ENCODE peak calls at places on chromosomes 12 and 14, in six cellular contexts. D, R, Y, T, H and S are unnamed samples.

GRCh38 chr14:105882626-105883025 is 356.2 kb downstream of the TMEM121 start:
- DNase-seq in D (no peak), R (no peak), Y (peak; percentile 13), T (no peak), H (no peak), S (no peak)

GRCh38 chr14:31930493-31931225 is 146.4 kb upstream of the ARHGAP5 start:
- DNase-seq in D (no peak), R (no peak), Y (no peak), T (no peak), H (peak; percentile 70), S (no peak)

GRCh38 chr12:102461501-102461900 is 18.9 kb downstream of the IGF1 start:
- DNase-seq in D (no peak), R (no peak), Y (no peak), T (no peak), H (no peak), S (no peak)

GRCh38 chr14:93137864-93138263 is 22.1 kb upstream of the ITPK1 start:
- DNase-seq in D (no peak), R (no peak), Y (peak; percentile 73), T (no peak), H (peak; percentile 28), S (no peak)

GRCh38 chr12:43098766-43099550 is 453.0 kb downstream of the ADAMTS20 start:
- DNase-seq in D (no peak), R (no peak), Y (no peak), T (no peak), H (no peak), S (no peak)

GRCh38 chr12:52214421-52214802 is 18.6 kb upstream of the KRT7 start:
- DNase-seq in D (no peak), R (no peak), Y (peak; percentile 41), T (no peak), H (peak; percentile 63), S (no peak)

GRCh38 chr14:61616524-61617185 is 78.7 kb upstream of the HIF1A start:
- DNase-seq in D (no peak), R (no peak), Y (no peak), T (no peak), H (peak; percentile 85), S (no peak)

GRCh38 chr12:10211975-10212622 is 578 bp upstream of the GABARAPL1 start:
- DNase-seq in D (peak; percentile 98), R (peak; percentile 81), Y (peak; percentile 98), T (peak; percentile 75), H (peak; percentile 95), S (peak; percentile 91)

GRCh38 chr14:99910337-99911268 is 117.4 kb downstream of the EML1 start:
- DNase-seq in D (no peak), R (no peak), Y (no peak), T (no peak), H (peak; percentile 87), S (no peak)

GRCh38 chr14:67311868-67312267 is 47.7 kb downstream of the ATP6V1D start:
- DNase-seq in D (no peak), R (no peak), Y (no peak), T (no peak), H (peak; percentile 88), S (no peak)

GRCh38 chr12:712172-712863 is 40.1 kb upstream of the WNK1 start:
- DNase-seq in D (no peak), R (no peak), Y (no peak), T (no peak), H (no peak), S (peak; percentile 38)

GRCh38 chr12:22692964-22693555 is 68.1 kb downstream of the ETNK1 start:
- DNase-seq in D (no peak), R (no peak), Y (peak; percentile 46), T (no peak), H (no peak), S (no peak)

GRCh38 chr12:20320552-20320951 is 47.8 kb upstream of the PDE3A start:
- DNase-seq in D (no peak), R (no peak), Y (no peak), T (no peak), H (no peak), S (no peak)

GRCh38 chr12:53645191-53645590 is 19.0 kb upstream of the ATF7 start:
- DNase-seq in D (no peak), R (no peak), Y (no peak), T (no peak), H (no peak), S (no peak)

GRCh38 chr12:2649201-2650030 is 145.4 kb upstream of the FKBP4 start:
- DNase-seq in D (no peak), R (no peak), Y (no peak), T (no peak), H (no peak), S (no peak)

GRCh38 chr12:113333877-113334785 is 778 bp downstream of the SLC8B1 start:
- DNase-seq in D (no peak), R (no peak), Y (peak; percentile 81), T (no peak), H (peak; percentile 35), S (no peak)

GRCh38 chr14:91636604-91637003 is 95.3 kb downstream of the CATSPERB start:
- DNase-seq in D (no peak), R (no peak), Y (no peak), T (no peak), H (no peak), S (no peak)

GRCh38 chr12:106896603-106897002 is 59.1 kb upstream of the TMEM263 start:
- DNase-seq in D (no peak), R (no peak), Y (no peak), T (no peak), H (no peak), S (no peak)

GRCh38 chr12:53725824-53726223 is 1.4 kb downstream of the CALCOCO1 start:
- DNase-seq in D (no peak), R (no peak), Y (no peak), T (no peak), H (peak; percentile 13), S (peak; percentile 21)

GRCh38 chr12:88793091-88793490 is 212.8 kb upstream of the KITLG start:
- DNase-seq in D (no peak), R (no peak), Y (no peak), T (no peak), H (peak; percentile 17), S (no peak)

DNA sequence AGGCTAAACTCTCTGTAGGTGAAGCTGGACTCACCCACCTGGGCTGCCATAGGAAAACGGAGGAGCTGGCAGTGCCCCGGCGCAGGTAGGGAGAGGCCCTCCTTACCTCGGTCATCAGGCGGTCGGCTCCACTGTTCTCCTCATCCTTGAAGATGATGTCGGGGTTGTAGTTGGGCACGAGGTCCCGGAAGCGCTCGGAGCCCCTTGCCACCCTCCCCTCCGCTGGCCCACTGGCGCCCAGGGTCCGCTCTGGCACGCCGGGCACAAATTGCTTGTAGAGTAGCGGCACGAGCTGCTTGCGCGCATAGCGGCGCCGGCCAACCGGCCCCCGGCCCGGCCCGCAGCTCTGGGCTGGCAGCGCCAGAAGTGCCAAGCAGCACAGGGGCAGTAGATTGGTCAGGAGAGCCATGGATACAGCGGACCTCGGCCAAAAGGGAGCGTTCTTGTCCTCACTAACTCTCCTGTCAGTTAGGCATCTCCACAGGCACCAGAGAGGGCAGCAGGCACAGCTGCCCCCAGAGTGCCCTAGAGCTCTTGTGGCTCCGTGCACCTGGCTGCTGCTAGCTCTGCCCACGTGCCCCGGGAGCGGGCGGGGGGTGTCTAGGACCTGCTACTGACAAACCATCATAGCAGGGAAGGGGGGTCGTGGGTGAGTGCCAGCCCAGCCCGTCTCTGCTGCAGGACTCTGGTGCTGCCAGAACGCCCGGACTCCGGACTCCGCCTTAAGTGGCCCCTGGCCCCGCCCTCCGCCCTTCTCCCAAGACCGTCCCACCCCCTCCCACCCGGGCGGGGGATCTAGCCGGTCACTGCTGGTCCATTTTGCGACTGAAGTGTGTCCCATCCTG is at the start of gene DHH:
- DNase-seq in D (no peak), R (no peak), Y (peak; percentile 61), T (no peak), H (peak; percentile 18), S (no peak)
- H3K27ac ChIP-seq in D (no peak within 1 kb of the TSS), R (peak within 1 kb of the TSS; percentile 70), Y (no peak within 1 kb of the TSS), T (no peak within 1 kb of the TSS), H (no peak within 1 kb of the TSS), S (no peak within 1 kb of the TSS)

DNA sequence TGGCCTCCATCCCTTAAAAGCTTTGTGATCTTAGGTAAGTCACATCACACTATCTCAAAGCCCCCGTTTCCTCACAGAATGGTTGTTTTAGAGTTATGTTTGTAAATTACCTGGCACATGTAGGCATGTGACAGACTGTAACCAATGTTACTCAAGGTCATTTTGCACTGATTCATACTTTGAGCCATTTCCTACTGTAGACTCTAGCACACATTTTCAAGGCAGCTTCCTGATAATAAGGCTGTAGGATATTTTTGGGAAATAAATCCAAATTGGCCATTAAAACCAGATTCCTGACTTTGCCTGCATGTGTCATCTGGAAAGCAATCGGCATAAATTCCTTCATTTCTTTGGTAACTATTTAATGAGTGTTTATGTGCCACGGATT is 2.2 kb upstream of the RAB35 start:
- DNase-seq in D (no peak), R (no peak), Y (no peak), T (no peak), H (peak; percentile 41), S (no peak)
- H3K27ac ChIP-seq in D (no peak overlapping the region), R (no peak overlapping the region), Y (no peak overlapping the region), T (no peak overlapping the region), H (peak overlapping the region; percentile 83), S (no peak overlapping the region)

DNA sequence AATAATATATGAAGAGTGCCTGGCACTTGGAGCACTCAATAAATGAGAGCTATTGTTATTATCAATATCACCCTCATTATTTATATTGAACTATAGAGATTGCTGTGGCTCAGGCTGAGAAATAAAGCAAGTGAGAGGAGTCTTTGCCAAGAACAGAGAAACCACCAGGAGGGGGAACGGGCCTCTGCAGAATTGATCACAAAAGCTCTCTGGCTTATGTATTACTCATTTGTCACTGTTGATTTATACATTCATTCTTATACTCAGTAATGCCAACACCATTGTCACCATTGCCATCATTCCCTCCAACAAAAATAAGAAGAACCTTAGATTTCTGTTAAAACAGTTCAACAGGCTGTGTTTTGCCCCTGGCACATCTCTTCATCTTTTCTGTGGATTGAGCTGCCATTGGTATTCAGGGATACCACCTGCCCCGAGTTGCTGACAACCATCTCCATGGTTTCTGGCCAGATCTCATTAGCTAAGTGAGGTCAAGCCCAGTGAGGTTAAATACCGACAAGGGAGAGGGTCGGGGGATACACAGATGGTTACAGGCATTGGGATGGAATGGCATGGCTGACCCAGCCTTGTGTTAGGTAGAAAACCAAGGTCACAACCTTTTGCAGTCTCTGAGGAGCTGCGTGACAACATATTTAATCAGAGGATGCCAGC is 21.8 kb upstream of the PCNX1 start:
- DNase-seq in D (no peak), R (no peak), Y (no peak), T (no peak), H (no peak), S (no peak)
- H3K27ac ChIP-seq in D (no peak overlapping the region), R (no peak overlapping the region), Y (no peak overlapping the region), T (peak overlapping the region; percentile 61), H (no peak overlapping the region), S (no peak overlapping the region)

GRCh38 chr12:72742560-72742959 is 470.4 kb downstream of the TRHDE start:
- DNase-seq in D (no peak), R (no peak), Y (no peak), T (no peak), H (no peak), S (no peak)

DNA sequence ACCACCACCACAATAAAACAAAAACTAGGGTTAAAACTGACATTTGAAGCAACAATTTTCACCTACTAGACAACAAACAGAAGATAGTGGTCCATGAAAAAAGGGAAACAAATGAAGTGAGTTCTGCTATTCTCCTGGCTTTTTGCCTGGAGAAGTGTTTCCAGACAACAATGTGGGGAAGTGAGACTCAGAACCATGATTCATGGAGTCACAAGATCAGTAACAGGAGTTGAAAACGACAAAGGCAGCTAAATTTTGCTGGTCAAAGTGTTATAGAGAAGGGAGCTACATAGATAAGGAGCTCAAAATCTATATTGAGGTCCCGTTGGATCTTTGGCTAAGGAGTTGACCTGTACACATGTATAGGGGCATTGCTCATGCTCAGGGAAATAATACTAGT is 475.3 kb downstream of the TRHDE start:
- DNase-seq in D (no peak), R (no peak), Y (no peak), T (no peak), H (peak; percentile 6), S (no peak)
- H3K27ac ChIP-seq in D (no peak overlapping the region), R (no peak overlapping the region), Y (peak overlapping the region; percentile 59), T (no peak overlapping the region), H (no peak overlapping the region), S (peak overlapping the region; percentile 61)

GRCh38 chr12:68203460-68203875 is 22.1 kb downstream of the IL26 start:
- DNase-seq in D (no peak), R (no peak), Y (no peak), T (no peak), H (no peak), S (no peak)
- H3K27ac ChIP-seq in D (no peak overlapping the region), R (no peak overlapping the region), Y (no peak overlapping the region), T (no peak overlapping the region), H (no peak overlapping the region), S (no peak overlapping the region)